ENCODE peak calls at places on chromosomes 3 and 15, in nine cellular contexts. One of them, this sample, is unnamed.

GRCh38 chr3:156615592-156616173 is 58.7 kb upstream of the TIPARP start:
- DNase-seq in psoas muscle: no peak
- DNase-seq in epithelial cell of esophagus: peak
- DNase-seq in BE2C: no peak
- DNase-seq in uterus: no peak
- DNase-seq in WTC11: no peak
- DNase-seq in Panc1: no peak
- DNase-seq in ovary: no peak
- DNase-seq in CD4-positive, alpha-beta T cell: no peak
- DNase-seq in this sample: no peak

GRCh38 chr3:25542571-25543039 is 114.5 kb downstream of the RARB start:
- DNase-seq in psoas muscle: no peak
- DNase-seq in epithelial cell of esophagus: peak
- DNase-seq in BE2C: no peak
- DNase-seq in uterus: no peak
- DNase-seq in WTC11: no peak
- DNase-seq in Panc1: no peak
- DNase-seq in ovary: no peak
- DNase-seq in CD4-positive, alpha-beta T cell: no peak
- DNase-seq in this sample: no peak

GRCh38 chr15:87874896-87875661 is 381.5 kb downstream of the NTRK3 start:
- DNase-seq in psoas muscle: peak
- DNase-seq in epithelial cell of esophagus: no peak
- DNase-seq in BE2C: no peak
- DNase-seq in uterus: no peak
- DNase-seq in WTC11: peak
- DNase-seq in Panc1: no peak
- DNase-seq in ovary: no peak
- DNase-seq in CD4-positive, alpha-beta T cell: no peak
- DNase-seq in this sample: peak

GRCh38 chr15:85762756-85763127 is 32.0 kb downstream of the KLHL25 start:
- DNase-seq in psoas muscle: no peak
- DNase-seq in epithelial cell of esophagus: no peak
- DNase-seq in BE2C: no peak
- DNase-seq in uterus: no peak
- DNase-seq in WTC11: no peak
- DNase-seq in Panc1: no peak
- DNase-seq in ovary: no peak
- DNase-seq in CD4-positive, alpha-beta T cell: no peak
- DNase-seq in this sample: no peak

GRCh38 chr3:126441256-126441880 is 34.3 kb downstream of the ZXDC start:
- DNase-seq in psoas muscle: no peak
- DNase-seq in epithelial cell of esophagus: no peak
- DNase-seq in BE2C: no peak
- DNase-seq in uterus: peak
- DNase-seq in WTC11: no peak
- DNase-seq in Panc1: no peak
- DNase-seq in ovary: peak
- DNase-seq in CD4-positive, alpha-beta T cell: no peak
- DNase-seq in this sample: no peak

GRCh38 chr15:60009581-60010379 is 5.7 kb downstream of the FOXB1 start:
- DNase-seq in psoas muscle: no peak
- DNase-seq in epithelial cell of esophagus: no peak
- DNase-seq in BE2C: no peak
- DNase-seq in uterus: no peak
- DNase-seq in WTC11: no peak
- DNase-seq in Panc1: no peak
- DNase-seq in ovary: no peak
- DNase-seq in CD4-positive, alpha-beta T cell: no peak
- DNase-seq in this sample: no peak

GRCh38 chr3:150763841-150764483 is 993 bp upstream of the SIAH2 start:
- DNase-seq in psoas muscle: peak
- DNase-seq in epithelial cell of esophagus: peak
- DNase-seq in BE2C: peak
- DNase-seq in uterus: peak
- DNase-seq in WTC11: peak
- DNase-seq in Panc1: no peak
- DNase-seq in ovary: peak
- DNase-seq in CD4-positive, alpha-beta T cell: peak
- DNase-seq in this sample: peak

GRCh38 chr3:99967796-99968195 is 146.5 kb downstream of the FILIP1L start:
- DNase-seq in psoas muscle: no peak
- DNase-seq in epithelial cell of esophagus: peak
- DNase-seq in BE2C: no peak
- DNase-seq in uterus: no peak
- DNase-seq in WTC11: no peak
- DNase-seq in Panc1: no peak
- DNase-seq in ovary: no peak
- DNase-seq in CD4-positive, alpha-beta T cell: no peak
- DNase-seq in this sample: no peak

GRCh38 chr3:127493924-127494646 is 96.4 kb downstream of the TPRA1 start:
- DNase-seq in psoas muscle: no peak
- DNase-seq in epithelial cell of esophagus: no peak
- DNase-seq in BE2C: no peak
- DNase-seq in uterus: no peak
- DNase-seq in WTC11: no peak
- DNase-seq in Panc1: no peak
- DNase-seq in ovary: no peak
- DNase-seq in CD4-positive, alpha-beta T cell: no peak
- DNase-seq in this sample: no peak

GRCh38 chr3:52931889-52932288 is 34.5 kb upstream of the STIMATE start:
- DNase-seq in psoas muscle: no peak
- DNase-seq in epithelial cell of esophagus: no peak
- DNase-seq in BE2C: no peak
- DNase-seq in uterus: no peak
- DNase-seq in WTC11: no peak
- DNase-seq in Panc1: no peak
- DNase-seq in ovary: no peak
- DNase-seq in CD4-positive, alpha-beta T cell: no peak
- DNase-seq in this sample: no peak
- TF ChIP-seq CTCF in psoas muscle: no peak
- TF ChIP-seq CTCF in epithelial cell of esophagus: no peak
- TF ChIP-seq CTCF in BE2C: peak
- TF ChIP-seq CTCF in uterus: no peak
- TF ChIP-seq CTCF in WTC11: no peak
- TF ChIP-seq CTCF in Panc1: no peak
- TF ChIP-seq CTCF in ovary: no peak
- TF ChIP-seq CTCF in CD4-positive, alpha-beta T cell: no peak
- TF ChIP-seq CTCF in this sample: peak

GRCh38 chr15:62391565-62392262 is 226.6 kb upstream of the C2CD4B start:
- DNase-seq in psoas muscle: peak
- DNase-seq in epithelial cell of esophagus: peak
- DNase-seq in BE2C: peak
- DNase-seq in uterus: peak
- DNase-seq in WTC11: peak
- DNase-seq in Panc1: no peak
- DNase-seq in ovary: peak
- DNase-seq in CD4-positive, alpha-beta T cell: no peak
- DNase-seq in this sample: peak
- TF ChIP-seq CTCF in psoas muscle: peak
- TF ChIP-seq CTCF in epithelial cell of esophagus: no peak
- TF ChIP-seq CTCF in BE2C: peak
- TF ChIP-seq CTCF in uterus: peak
- TF ChIP-seq CTCF in WTC11: no peak
- TF ChIP-seq CTCF in Panc1: peak
- TF ChIP-seq CTCF in ovary: peak
- TF ChIP-seq CTCF in CD4-positive, alpha-beta T cell: no peak
- TF ChIP-seq CTCF in this sample: no peak

GRCh38 chr3:185824467-185825378 is at the start of gene IGF2BP2:
- DNase-seq in psoas muscle: peak
- DNase-seq in epithelial cell of esophagus: peak
- DNase-seq in BE2C: peak
- DNase-seq in uterus: peak
- DNase-seq in WTC11: peak
- DNase-seq in Panc1: no peak
- DNase-seq in ovary: peak
- DNase-seq in CD4-positive, alpha-beta T cell: no peak
- DNase-seq in this sample: peak
- TF ChIP-seq CTCF in psoas muscle: no peak
- TF ChIP-seq CTCF in epithelial cell of esophagus: no peak
- TF ChIP-seq CTCF in BE2C: no peak
- TF ChIP-seq CTCF in uterus: no peak
- TF ChIP-seq CTCF in WTC11: no peak
- TF ChIP-seq CTCF in Panc1: peak
- TF ChIP-seq CTCF in ovary: no peak
- TF ChIP-seq CTCF in CD4-positive, alpha-beta T cell: no peak
- TF ChIP-seq CTCF in this sample: no peak

GRCh38 chr3:187708696-187709095 is 6.3 kb upstream of the RTP2 start:
- DNase-seq in psoas muscle: no peak
- DNase-seq in epithelial cell of esophagus: no peak
- DNase-seq in BE2C: no peak
- DNase-seq in uterus: no peak
- DNase-seq in WTC11: no peak
- DNase-seq in Panc1: no peak
- DNase-seq in ovary: no peak
- DNase-seq in CD4-positive, alpha-beta T cell: no peak
- DNase-seq in this sample: no peak

GRCh38 chr3:187705164-187705563 is 2.8 kb upstream of the RTP2 start:
- DNase-seq in psoas muscle: no peak
- DNase-seq in epithelial cell of esophagus: peak
- DNase-seq in BE2C: no peak
- DNase-seq in uterus: no peak
- DNase-seq in WTC11: no peak
- DNase-seq in Panc1: no peak
- DNase-seq in ovary: no peak
- DNase-seq in CD4-positive, alpha-beta T cell: no peak
- DNase-seq in this sample: no peak

GRCh38 chr3:187706966-187707365 is 4.6 kb upstream of the RTP2 start:
- DNase-seq in psoas muscle: no peak
- DNase-seq in epithelial cell of esophagus: no peak
- DNase-seq in BE2C: peak
- DNase-seq in uterus: no peak
- DNase-seq in WTC11: no peak
- DNase-seq in Panc1: no peak
- DNase-seq in ovary: no peak
- DNase-seq in CD4-positive, alpha-beta T cell: no peak
- DNase-seq in this sample: no peak

GRCh38 chr3:187713504-187713903 is 11.1 kb upstream of the RTP2 start:
- DNase-seq in psoas muscle: no peak
- DNase-seq in epithelial cell of esophagus: peak
- DNase-seq in BE2C: no peak
- DNase-seq in uterus: no peak
- DNase-seq in WTC11: no peak
- DNase-seq in Panc1: no peak
- DNase-seq in ovary: no peak
- DNase-seq in CD4-positive, alpha-beta T cell: no peak
- DNase-seq in this sample: no peak

DNA sequence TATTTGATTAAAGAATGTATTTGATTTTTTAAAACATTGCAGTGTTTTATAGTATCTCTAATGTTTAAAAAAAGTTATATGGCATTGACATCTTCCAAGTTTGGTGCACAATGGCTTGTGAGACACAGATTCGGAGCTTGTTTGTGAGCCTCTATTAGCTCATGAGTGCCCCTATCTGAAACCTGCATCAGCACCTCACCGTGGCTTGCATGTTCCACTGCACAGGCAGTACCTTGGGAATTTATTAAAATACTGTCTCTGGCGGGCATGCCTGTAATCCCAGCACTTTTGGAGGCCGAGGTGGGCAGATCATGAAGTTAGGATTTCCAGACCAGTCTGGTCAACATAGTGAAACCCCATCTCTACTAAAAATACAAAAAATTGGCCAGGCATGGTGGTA is 6.8 kb upstream of the RTP2 start:
- DNase-seq in psoas muscle: no peak
- DNase-seq in epithelial cell of esophagus: no peak
- DNase-seq in BE2C: peak
- DNase-seq in uterus: no peak
- DNase-seq in WTC11: peak
- DNase-seq in Panc1: no peak
- DNase-seq in ovary: no peak
- DNase-seq in CD4-positive, alpha-beta T cell: no peak
- DNase-seq in this sample: no peak
- TF ChIP-seq CTCF in psoas muscle: no peak
- TF ChIP-seq CTCF in epithelial cell of esophagus: no peak
- TF ChIP-seq CTCF in BE2C: peak
- TF ChIP-seq CTCF in uterus: no peak
- TF ChIP-seq CTCF in WTC11: no peak
- TF ChIP-seq CTCF in Panc1: peak
- TF ChIP-seq CTCF in ovary: no peak
- TF ChIP-seq CTCF in CD4-positive, alpha-beta T cell: no peak
- TF ChIP-seq CTCF in this sample: no peak

DNA sequence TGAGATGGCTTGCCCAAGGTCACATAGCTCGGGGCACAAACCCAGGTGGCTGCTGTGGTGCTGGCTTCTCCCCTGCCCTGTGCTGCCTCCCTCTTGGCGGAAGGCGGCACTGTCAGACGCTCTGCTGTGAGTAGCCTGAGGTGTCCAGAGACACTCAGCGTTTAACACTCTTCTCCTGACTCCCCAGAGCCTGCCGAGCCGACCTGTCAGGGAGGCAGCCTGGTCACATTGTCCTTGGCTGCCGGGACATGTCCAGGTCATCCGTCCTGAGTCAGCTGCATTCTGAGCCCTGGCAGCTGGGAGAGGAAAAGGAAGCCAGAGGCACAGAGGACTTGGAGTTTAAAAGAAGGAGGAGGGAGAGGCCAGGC is 4.7 kb downstream of the LMAN1L start:
- DNase-seq in psoas muscle: peak
- DNase-seq in epithelial cell of esophagus: peak
- DNase-seq in BE2C: peak
- DNase-seq in uterus: no peak
- DNase-seq in WTC11: no peak
- DNase-seq in Panc1: no peak
- DNase-seq in ovary: no peak
- DNase-seq in CD4-positive, alpha-beta T cell: no peak
- DNase-seq in this sample: peak
- TF ChIP-seq CTCF in psoas muscle: peak
- TF ChIP-seq CTCF in epithelial cell of esophagus: peak
- TF ChIP-seq CTCF in BE2C: peak
- TF ChIP-seq CTCF in uterus: no peak
- TF ChIP-seq CTCF in WTC11: no peak
- TF ChIP-seq CTCF in Panc1: no peak
- TF ChIP-seq CTCF in ovary: no peak
- TF ChIP-seq CTCF in CD4-positive, alpha-beta T cell: no peak
- TF ChIP-seq CTCF in this sample: no peak

DNA sequence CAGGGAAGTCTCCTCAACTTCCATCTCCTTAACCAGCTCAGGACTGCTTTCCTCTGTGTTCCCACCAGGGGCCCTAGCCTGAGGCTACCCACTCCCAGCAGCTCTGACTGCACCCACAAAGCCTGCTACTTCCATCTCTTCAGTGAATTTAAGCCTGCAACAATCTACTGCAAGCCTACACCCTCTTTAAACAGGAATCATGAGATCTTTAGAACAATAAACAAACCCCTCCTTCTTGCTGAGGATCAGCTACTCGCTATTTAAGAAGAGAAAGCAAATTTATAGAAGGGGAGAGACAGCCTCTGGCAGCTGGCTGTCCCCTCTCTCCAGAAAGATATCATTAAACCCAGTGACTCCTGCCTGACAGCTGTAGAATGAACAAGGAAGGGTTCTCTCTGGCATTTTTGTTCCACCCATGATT is 51.9 kb downstream of the ARHGAP31 start:
- DNase-seq in psoas muscle: no peak
- DNase-seq in epithelial cell of esophagus: no peak
- DNase-seq in BE2C: no peak
- DNase-seq in uterus: no peak
- DNase-seq in WTC11: no peak
- DNase-seq in Panc1: no peak
- DNase-seq in ovary: no peak
- DNase-seq in CD4-positive, alpha-beta T cell: no peak
- DNase-seq in this sample: no peak
- TF ChIP-seq CTCF in psoas muscle: no peak
- TF ChIP-seq CTCF in epithelial cell of esophagus: no peak
- TF ChIP-seq CTCF in BE2C: no peak
- TF ChIP-seq CTCF in uterus: no peak
- TF ChIP-seq CTCF in WTC11: no peak
- TF ChIP-seq CTCF in Panc1: no peak
- TF ChIP-seq CTCF in ovary: no peak
- TF ChIP-seq CTCF in CD4-positive, alpha-beta T cell: no peak
- TF ChIP-seq CTCF in this sample: no peak

GRCh38 chr3:155078959-155079794 is 942 bp upstream of the MME start:
- DNase-seq in psoas muscle: no peak
- DNase-seq in epithelial cell of esophagus: no peak
- DNase-seq in BE2C: no peak
- DNase-seq in uterus: no peak
- DNase-seq in WTC11: peak
- DNase-seq in Panc1: no peak
- DNase-seq in ovary: no peak
- DNase-seq in CD4-positive, alpha-beta T cell: no peak
- DNase-seq in this sample: no peak
- TF ChIP-seq CTCF in psoas muscle: no peak
- TF ChIP-seq CTCF in epithelial cell of esophagus: no peak
- TF ChIP-seq CTCF in BE2C: no peak
- TF ChIP-seq CTCF in uterus: no peak
- TF ChIP-seq CTCF in WTC11: no peak
- TF ChIP-seq CTCF in Panc1: no peak
- TF ChIP-seq CTCF in ovary: no peak
- TF ChIP-seq CTCF in CD4-positive, alpha-beta T cell: no peak
- TF ChIP-seq CTCF in this sample: no peak

This sample was measured in glutamatergic neuron.